ENCODE peak calls at places on chromosomes 3 and 15, in eight cellular contexts. N, F, A, Q, P, T, O and S are unnamed samples.

GRCh38 chr3:124951511-124952390 is 17.2 kb upstream of the MUC13 start:
- DNase-seq in N (peak; percentile 40), F (no peak), A (peak; percentile 76), Q (no peak), P (no peak), T (no peak), O (no peak), S (no peak)

GRCh38 chr3:4587838-4588105 is 94.6 kb downstream of the ITPR1 start:
- DNase-seq in N (no peak), F (no peak), A (no peak), Q (no peak), P (no peak), T (no peak), O (no peak), S (no peak)

GRCh38 chr3:107025961-107026360 is 351.3 kb upstream of the CCDC54 start:
- DNase-seq in N (no peak), F (no peak), A (no peak), Q (no peak), P (no peak), T (no peak), O (no peak), S (no peak)

GRCh38 chr15:50884583-50884982 is 23.9 kb upstream of the AP4E1 start:
- DNase-seq in N (no peak), F (no peak), A (no peak), Q (no peak), P (no peak), T (no peak), O (no peak), S (no peak)

GRCh38 chr15:84983711-84984110 is 2.1 kb downstream of the PDE8A start:
- DNase-seq in N (no peak), F (no peak), A (no peak), Q (no peak), P (no peak), T (no peak), O (no peak), S (no peak)

GRCh38 chr15:32705450-32705849 is 12.4 kb upstream of the GREM1 start:
- DNase-seq in N (no peak), F (no peak), A (no peak), Q (no peak), P (no peak), T (no peak), O (no peak), S (no peak)

GRCh38 chr15:43215961-43216360 is 4.9 kb downstream of the EPB42 start:
- DNase-seq in N (no peak), F (no peak), A (no peak), Q (no peak), P (no peak), T (no peak), O (no peak), S (no peak)

GRCh38 chr3:59527493-59527892 is 477.7 kb upstream of the CFAP20DC start:
- DNase-seq in N (no peak), F (no peak), A (no peak), Q (no peak), P (no peak), T (no peak), O (no peak), S (no peak)

GRCh38 chr3:179015551-179016020 is 56.0 kb downstream of the ZMAT3 start:
- DNase-seq in N (peak; percentile 86), F (peak; percentile 74), A (peak; percentile 41), Q (peak; percentile 69), P (peak; percentile 92), T (peak; percentile 41), O (no peak), S (peak; percentile 54)

GRCh38 chr3:7309707-7310106 is 448.8 kb downstream of the GRM7 start:
- DNase-seq in N (peak; percentile 97), F (peak; percentile 27), A (peak; percentile 21), Q (no peak), P (no peak), T (no peak), O (peak; percentile 69), S (peak; percentile 53)

GRCh38 chr3:171935261-171936123 is 92.3 kb downstream of the TMEM212 start:
- DNase-seq in N (no peak), F (no peak), A (no peak), Q (no peak), P (no peak), T (no peak), O (no peak), S (no peak)

GRCh38 chr3:139113231-139113749 is 68.6 kb upstream of the PRR23C start:
- DNase-seq in N (no peak), F (no peak), A (no peak), Q (no peak), P (no peak), T (no peak), O (no peak), S (no peak)

GRCh38 chr3:3600665-3601340 is 198.4 kb upstream of the LRRN1 start:
- DNase-seq in N (no peak), F (no peak), A (no peak), Q (no peak), P (no peak), T (no peak), O (no peak), S (no peak)

GRCh38 chr3:123467051-123467450 is 18.2 kb upstream of the ADCY5 start:
- DNase-seq in N (no peak), F (no peak), A (no peak), Q (no peak), P (no peak), T (no peak), O (no peak), S (no peak)

GRCh38 chr3:26246901-26247300 is 375.7 kb upstream of the LRRC3B start:
- DNase-seq in N (no peak), F (no peak), A (no peak), Q (no peak), P (no peak), T (no peak), O (no peak), S (no peak)

GRCh38 chr3:119964294-119964693 is 130.0 kb downstream of the GSK3B start:
- DNase-seq in N (no peak), F (no peak), A (no peak), Q (no peak), P (no peak), T (no peak), O (no peak), S (no peak)

GRCh38 chr3:175057406-175057805 is 198.3 kb downstream of the NAALADL2 start:
- DNase-seq in N (no peak), F (no peak), A (no peak), Q (no peak), P (no peak), T (no peak), O (no peak), S (no peak)

GRCh38 chr3:49399467-49399866 is 12.3 kb downstream of the RHOA start:
- DNase-seq in N (no peak), F (no peak), A (no peak), Q (no peak), P (no peak), T (no peak), O (no peak), S (no peak)

GRCh38 chr15:78222745-78223395 is 11.5 kb downstream of the ACSBG1 start:
- DNase-seq in N (no peak), F (no peak), A (no peak), Q (no peak), P (no peak), T (no peak), O (no peak), S (no peak)

GRCh38 chr3:197186887-197187588 is 111.4 kb downstream of the DLG1 start:
- DNase-seq in N (peak; percentile 76), F (peak; percentile 21), A (no peak), Q (peak; percentile 81), P (peak; percentile 56), T (no peak), O (no peak), S (no peak)

GRCh38 chr15:72838311-72838731 is 54.8 kb upstream of the ADPGK start:
- DNase-seq in N (peak; percentile 19), F (no peak), A (no peak), Q (no peak), P (no peak), T (no peak), O (no peak), S (no peak)

GRCh38 chr3:154904328-154904727 is 175.8 kb upstream of the MME start:
- DNase-seq in N (peak; percentile 55), F (no peak), A (no peak), Q (no peak), P (no peak), T (no peak), O (no peak), S (no peak)

GRCh38 chr15:75720787-75721461 is 8.3 kb upstream of the CSPG4 start:
- DNase-seq in N (no peak), F (no peak), A (peak; percentile 88), Q (peak; percentile 82), P (peak; percentile 18), T (no peak), O (peak; percentile 72), S (peak; percentile 65)

GRCh38 chr15:80175436-80175835 is 22.6 kb downstream of the FAH start:
- DNase-seq in N (no peak), F (no peak), A (no peak), Q (no peak), P (no peak), T (no peak), O (no peak), S (no peak)

GRCh38 chr15:80216911-80217310 is 35.1 kb downstream of the CTXND1 start:
- DNase-seq in N (no peak), F (no peak), A (no peak), Q (no peak), P (no peak), T (no peak), O (no peak), S (peak; percentile 11)

GRCh38 chr3:100087203-100087602 is 27.1 kb downstream of the FILIP1L start:
- DNase-seq in N (peak; percentile 49), F (no peak), A (no peak), Q (no peak), P (no peak), T (no peak), O (no peak), S (no peak)

GRCh38 chr3:159548675-159549335 is 439.8 kb upstream of the IL12A start:
- DNase-seq in N (peak; percentile 44), F (no peak), A (no peak), Q (no peak), P (no peak), T (no peak), O (no peak), S (no peak)

GRCh38 chr3:149042766-149043386 is 43.5 kb downstream of the HLTF start:
- DNase-seq in N (peak; percentile 54), F (no peak), A (no peak), Q (no peak), P (no peak), T (no peak), O (no peak), S (no peak)

GRCh38 chr3:170440346-170440745 is 21.7 kb downstream of the CLDN11 start:
- DNase-seq in N (peak; percentile 29), F (no peak), A (no peak), Q (no peak), P (no peak), T (no peak), O (no peak), S (no peak)

GRCh38 chr15:63212050-63212973 is 22.9 kb downstream of the RAB8B start:
- DNase-seq in N (peak; percentile 70), F (no peak), A (no peak), Q (no peak), P (no peak), T (no peak), O (no peak), S (no peak)

GRCh38 chr3:123405021-123405420 is 43.9 kb downstream of the ADCY5 start:
- DNase-seq in N (no peak), F (no peak), A (no peak), Q (no peak), P (no peak), T (no peak), O (no peak), S (no peak)

GRCh38 chr3:124768812-124769211 is 38.6 kb downstream of the UMPS start:
- DNase-seq in N (no peak), F (no peak), A (peak; percentile 32), Q (no peak), P (peak; percentile 41), T (no peak), O (peak; percentile 46), S (no peak)

GRCh38 chr3:89525597-89525996 is 418.2 kb downstream of the EPHA3 start:
- DNase-seq in N (no peak), F (no peak), A (no peak), Q (no peak), P (no peak), T (no peak), O (no peak), S (no peak)

GRCh38 chr3:39147711-39148115 is 5.7 kb downstream of the CSRNP1 start:
- DNase-seq in N (peak; percentile 69), F (no peak), A (peak; percentile 65), Q (no peak), P (no peak), T (no peak), O (no peak), S (no peak)